ENCODE peak calls at places on chromosomes 16 and 17, in five cellular contexts. R is ovary, H is H9, V is AG04450, L is thyroid gland. D is an unnamed sample.
A peak's percentile ranks its signal among the peaks of the same experiment; 100 is the strongest.

GRCh38 chr16:85763616-85764015 is 12.7 kb upstream of the C16orf74 start:
- DNase-seq in R (no peak), V (no peak), H (no peak), L (no peak), D (no peak)

GRCh38 chr16:11783319-11784047 is 13.6 kb downstream of the ZC3H7A start:
- DNase-seq in H (no peak), V (no peak), L (no peak), R (no peak), D (no peak)

GRCh38 chr16:20744922-20745440 is 3.4 kb upstream of the THUMPD1 start:
- DNase-seq in V (no peak), L (no peak), H (no peak), R (no peak), D (no peak)

GRCh38 chr17:58531661-58532554 is 17.5 kb upstream of the MTMR4 start:
- DNase-seq in R (peak; percentile 77), V (no peak), H (peak; percentile 85), L (peak; percentile 57), D (no peak)

GRCh38 chr17:76539631-76540271 is at the start of gene PRCD:
- DNase-seq in V (no peak), L (no peak), R (peak; percentile 42), H (peak; percentile 58), D (no peak)

GRCh38 chr17:69729937-69730336 is 315.4 kb downstream of the MAP2K6 start:
- DNase-seq in V (no peak), L (peak; percentile 34), R (no peak), H (no peak), D (no peak)

GRCh38 chr16:27097671-27098275 is 31.0 kb downstream of the C16orf82 start:
- DNase-seq in L (peak; percentile 22), R (no peak), V (no peak), H (no peak), D (peak; percentile 53)

GRCh38 chr17:73569758-73570319 is 74.4 kb downstream of the SDK2 start:
- DNase-seq in R (no peak), H (no peak), L (no peak), V (no peak), D (no peak)

GRCh38 chr17:42055003-42055402 is 4.6 kb upstream of the C17orf113 start:
- DNase-seq in R (no peak), L (no peak), V (no peak), H (peak; percentile 38), D (no peak)

GRCh38 chr16:87625241-87625797 is 23.0 kb downstream of the JPH3 start:
- DNase-seq in H (no peak), R (no peak), V (no peak), L (no peak), D (no peak)

GRCh38 chr16:3495166-3495565 is at the start of gene C16orf90:
- DNase-seq in L (no peak), R (peak; percentile 18), V (no peak), H (no peak), D (no peak)

GRCh38 chr17:72187544-72187943 is 66.7 kb downstream of the SOX9 start:
- DNase-seq in H (no peak), R (no peak), V (no peak), L (peak; percentile 81), D (peak; percentile 48)

GRCh38 chr17:31320791-31321190 is 631 bp downstream of the EVI2A start:
- DNase-seq in R (no peak), L (no peak), H (no peak), V (no peak), D (no peak)

GRCh38 chr16:71249399-71249798 is 18.9 kb upstream of the HYDIN start:
- DNase-seq in V (no peak), L (no peak), R (no peak), H (peak; percentile 57), D (no peak)

GRCh38 chr17:4858880-4859260 is 25.7 kb downstream of the MINK1 start:
- DNase-seq in L (peak; percentile 67), H (peak; percentile 73), R (peak; percentile 55), V (no peak), D (peak; percentile 67)

GRCh38 chr16:86517652-86518258 is 7.4 kb downstream of the FOXF1 start:
- DNase-seq in H (peak; percentile 80), R (peak; percentile 61), L (peak; percentile 32), V (peak; percentile 70), D (no peak)

GRCh38 chr16:84931506-84931905 is 79.8 kb downstream of the ZDHHC7 start:
- DNase-seq in V (no peak), L (no peak), H (no peak), R (no peak), D (no peak)

GRCh38 chr17:31554930-31555329 is 163.5 kb downstream of the RAB11FIP4 start:
- DNase-seq in L (no peak), R (no peak), V (no peak), H (no peak), D (no peak)

GRCh38 chr17:74691151-74691550 is 21.6 kb downstream of the CD300LF start:
- DNase-seq in R (no peak), H (no peak), V (no peak), L (no peak), D (no peak)

GRCh38 chr17:22469941-22470340 is 777.6 kb downstream of the KCNJ18 start:
- DNase-seq in H (no peak), L (no peak), V (no peak), R (no peak), D (no peak)
- H3K9me3 ChIP-seq in H (peaks cover 64% of the 10 kb centered on the region), L (no peaks in the 10 kb centered on the region), V (peaks cover 42% of the 10 kb centered on the region), R (no peaks in the 10 kb centered on the region), D (no peaks in the 10 kb centered on the region)

GRCh38 chr17:29758255-29758654 is 135.5 kb upstream of the CORO6 start:
- DNase-seq in L (no peak), H (no peak), V (no peak), R (no peak), D (no peak)

GRCh38 chr17:29760279-29760721 is 137.6 kb upstream of the CORO6 start:
- DNase-seq in V (no peak), H (no peak), L (no peak), R (no peak), D (no peak)

GRCh38 chr17:29763273-29763672 is 140.6 kb upstream of the CORO6 start:
- DNase-seq in V (no peak), L (no peak), H (no peak), R (no peak), D (no peak)

GRCh38 chr17:29764217-29764616 is 141.5 kb upstream of the CORO6 start:
- DNase-seq in V (no peak), H (no peak), R (no peak), L (no peak), D (no peak)

GRCh38 chr17:29760771-29761682 is 138.3 kb upstream of the CORO6 start:
- DNase-seq in V (peak; percentile 43), H (peak; percentile 88), R (peak; percentile 85), L (peak; percentile 78), D (peak; percentile 75)
- TF ChIP-seq CTCF in V (no peak), H (no peak), R (no peak), L (no peak), D (no peak)

GRCh38 chr16:89895482-89896250 is 22.3 kb downstream of the TCF25 start:
- DNase-seq in V (no peak), R (no peak), L (no peak), H (no peak), D (no peak)
- H3K9me3 ChIP-seq in V (no peaks in the 10 kb centered on the region), R (no peaks in the 10 kb centered on the region), L (no peaks in the 10 kb centered on the region), H (no peaks in the 10 kb centered on the region), D (no peaks in the 10 kb centered on the region)

GRCh38 chr17:50793007-50793406 is 25.7 kb upstream of the ANKRD40CL start:
- DNase-seq in L (no peak), R (no peak), V (no peak), H (no peak), D (no peak)

GRCh38 chr17:50798424-50799344 is 31.4 kb upstream of the ANKRD40CL start:
- DNase-seq in R (no peak), L (no peak), V (no peak), H (no peak), D (no peak)

GRCh38 chr17:50792132-50792531 is 24.8 kb upstream of the ANKRD40CL start:
- DNase-seq in H (no peak), L (no peak), R (no peak), V (no peak), D (no peak)

GRCh38 chr17:50790619-50791018 is 23.3 kb upstream of the ANKRD40CL start:
- DNase-seq in V (no peak), L (no peak), R (no peak), H (no peak), D (no peak)

DNA sequence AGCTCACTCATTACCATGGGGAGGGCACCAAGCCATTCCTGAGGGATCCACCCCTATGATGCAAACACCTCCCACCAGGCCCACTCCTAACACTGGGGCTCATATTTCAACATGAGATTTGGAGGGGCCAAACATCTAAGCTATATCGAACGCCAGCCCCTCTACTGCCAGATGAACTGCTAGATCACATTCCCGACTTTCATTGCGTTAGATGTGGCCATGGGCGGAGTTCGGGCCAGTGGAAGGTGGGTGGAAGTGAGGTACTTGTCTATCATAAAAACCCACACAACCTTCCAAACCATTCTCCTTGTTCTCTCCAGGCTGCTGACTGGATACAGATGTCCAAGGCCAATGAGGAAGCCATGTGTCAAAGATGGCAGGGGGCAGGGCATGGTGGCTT is 27.0 kb upstream of the ANKRD40CL start:
- DNase-seq in H (no peak), V (no peak), L (no peak), R (no peak), D (no peak)
- TF ChIP-seq CTCF in H (no peak), V (no peak), L (no peak), R (no peak), D (no peak)

GRCh38 chr17:27087935-27088766 is 205.8 kb upstream of the WSB1 start:
- DNase-seq in R (no peak), H (no peak), L (no peak), V (no peak), D (no peak)

GRCh38 chr17:27091043-27091497 is 202.8 kb upstream of the WSB1 start:
- DNase-seq in V (no peak), L (no peak), H (no peak), R (no peak), D (no peak)

GRCh38 chr17:27089929-27090247 is 204.0 kb upstream of the WSB1 start:
- DNase-seq in L (no peak), R (no peak), V (no peak), H (no peak), D (no peak)

GRCh38 chr17:27086526-27086925 is 207.4 kb upstream of the WSB1 start:
- DNase-seq in R (no peak), H (no peak), L (no peak), V (no peak), D (no peak)

GRCh38 chr17:27088767-27089078 is 205.2 kb upstream of the WSB1 start:
- DNase-seq in R (no peak), H (no peak), L (no peak), V (no peak), D (no peak)
- H3K9me3 ChIP-seq in R (no peaks in the 10 kb centered on the region), H (peaks cover 66% of the 10 kb centered on the region), L (no peaks in the 10 kb centered on the region), V (peaks cover 28% of the 10 kb centered on the region), D (no peaks in the 10 kb centered on the region)

DNA sequence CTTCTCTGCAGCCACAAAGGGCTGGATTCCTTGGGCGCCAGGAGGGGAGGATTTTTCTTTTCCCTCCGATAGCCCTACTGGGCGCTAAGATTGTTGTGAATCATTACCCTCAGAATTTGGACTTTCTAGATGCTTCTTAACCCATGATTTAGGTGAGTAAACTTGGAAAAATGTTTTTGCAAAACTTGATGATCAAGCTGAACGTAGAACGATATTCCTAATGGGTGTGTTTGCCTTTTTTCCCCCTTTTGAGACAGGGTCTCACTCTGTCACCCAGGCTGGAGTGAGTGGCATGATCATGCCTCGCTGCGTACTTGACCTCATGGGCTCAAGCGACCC is 43.8 kb downstream of the PGS1 start:
- DNase-seq in V (no peak), H (no peak), L (no peak), R (no peak), D (no peak)
- TF ChIP-seq CTCF in V (no peak), H (peak; percentile 8), L (no peak), R (no peak), D (no peak)